ENCODE peak calls at places on chromosomes 11 and 22, in four cellular contexts. D is K562, Z is WTC11, P is GM12878. B is an unnamed sample.

GRCh38 chr11:68652683-68653156 is 31.6 kb upstream of the GAL start:
- DNase-seq in Z (no peak), D (no peak), P (no peak), B (no peak)

GRCh38 chr11:61516675-61517516 is 8.3 kb downstream of the LRRC10B start:
- DNase-seq in P (no peak), Z (peak), D (peak), B (peak)

GRCh38 chr11:2533642-2534115 is 88.9 kb downstream of the KCNQ1 start:
- DNase-seq in P (no peak), Z (peak), D (peak), B (no peak)

GRCh38 chr11:88818978-88819377 is 246.8 kb downstream of the GRM5 start:
- DNase-seq in P (no peak), D (no peak), Z (no peak), B (no peak)

GRCh38 chr11:131748146-131749050 is 378.0 kb downstream of the NTM start:
- DNase-seq in Z (peak), P (no peak), D (peak), B (peak)

GRCh38 chr11:86176165-86176884 is 68.2 kb upstream of the EED start:
- DNase-seq in D (peak), Z (no peak), P (no peak), B (no peak)

GRCh38 chr11:102216433-102217163 is 100.7 kb upstream of the BIRC3 start:
- DNase-seq in P (no peak), D (no peak), Z (no peak), B (no peak)

GRCh38 chr22:30649430-30650007 is 13.9 kb downstream of the SLC35E4 start:
- DNase-seq in D (peak), P (no peak), Z (no peak), B (no peak)

GRCh38 chr11:130029137-130029536 is 26.5 kb upstream of the PRDM10 start:
- DNase-seq in Z (no peak), P (no peak), D (no peak), B (no peak)

GRCh38 chr22:39592104-39593060 is 21.8 kb downstream of the CACNA1I start:
- DNase-seq in P (no peak), Z (no peak), D (no peak), B (peak)

GRCh38 chr11:96263361-96263763 is 79.6 kb downstream of the MAML2 start:
- DNase-seq in Z (no peak), D (no peak), P (no peak), B (no peak)

GRCh38 chr11:127470485-127470884 is 469.9 kb upstream of the KIRREL3 start:
- DNase-seq in Z (peak), P (no peak), D (no peak), B (peak)

GRCh38 chr22:26845016-26845728 is 187.8 kb downstream of the MIAT start:
- DNase-seq in Z (no peak), P (no peak), D (no peak), B (no peak)
- TF ChIP-seq USF1 in Z (no peak), P (no peak), D (no peak), B (no peak)

GRCh38 chr11:28490763-28491382 is 382.7 kb downstream of the METTL15 start:
- DNase-seq in D (no peak), Z (no peak), P (no peak), B (no peak)

GRCh38 chr11:28488336-28488735 is 380.1 kb downstream of the METTL15 start:
- DNase-seq in P (no peak), D (no peak), Z (no peak), B (peak)

GRCh38 chr11:28491431-28491830 is 383.2 kb downstream of the METTL15 start:
- DNase-seq in Z (no peak), D (no peak), P (no peak), B (no peak)
- TF ChIP-seq USF1 in Z (no peak), D (no peak), P (no peak), B (no peak)

GRCh38 chr11:111269146-111269868 is 23.8 kb downstream of the POU2AF2 start:
- DNase-seq in Z (no peak), P (no peak), D (no peak), B (no peak)

GRCh38 chr11:111264646-111265045 is 19.1 kb downstream of the POU2AF2 start:
- DNase-seq in P (no peak), Z (no peak), D (no peak), B (no peak)

GRCh38 chr11:111260761-111261160 is 15.2 kb downstream of the POU2AF2 start:
- DNase-seq in P (no peak), D (no peak), Z (no peak), B (no peak)

GRCh38 chr11:111259871-111260270 is 14.3 kb downstream of the POU2AF2 start:
- DNase-seq in Z (no peak), D (no peak), P (no peak), B (no peak)

DNA sequence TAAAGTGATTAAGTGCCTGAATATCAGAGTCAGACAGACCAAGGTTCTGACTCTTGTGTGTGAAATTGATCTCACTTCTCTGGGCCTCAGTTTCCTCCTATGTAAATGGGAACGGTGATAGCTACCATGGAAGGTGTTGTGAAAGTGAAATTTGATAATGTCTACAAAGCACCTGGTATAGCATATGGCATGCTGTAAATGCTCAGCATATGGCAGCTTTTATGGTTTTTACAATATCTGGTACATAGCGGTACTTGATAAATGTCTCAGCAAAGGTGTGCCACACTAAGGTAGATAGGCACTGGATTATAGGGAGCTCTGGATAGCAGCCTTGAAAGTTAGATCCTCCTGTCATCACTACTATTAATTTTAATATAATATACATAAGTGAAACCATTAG is 19.9 kb downstream of the POU2AF2 start:
- DNase-seq in D (no peak), P (no peak), Z (no peak), B (no peak)
- TF ChIP-seq USF1 in D (no peak), P (no peak), Z (no peak), B (no peak)

GRCh38 chr11:128476729-128477128 is 110.6 kb downstream of the ETS1 start:
- DNase-seq in Z (no peak), P (no peak), D (no peak), B (no peak)
- TF ChIP-seq USF1 in Z (no peak), P (no peak), D (no peak), B (no peak)

GRCh38 chr11:47003180-47003877 is 66.8 kb downstream of the CSTPP1 start:
- DNase-seq in D (peak), Z (no peak), P (no peak), B (no peak)
- TF ChIP-seq USF1 in D (no peak), Z (no peak), P (no peak), B (no peak)